ENCODE peak calls at places on chromosomes 6 and 20, in five cellular contexts. One of them, this sample, is unnamed.

GRCh38 chr6:166955121-166955864 is 1.1 kb downstream of the RNASET2 start:
- DNase-seq in NCI-H1694 treated with DMSO at 0.1 percent for 48 hours: no peak
- DNase-seq in hippocampal formation: no peak
- DNase-seq in central memory CD4-positive, alpha-beta T cell: no peak
- DNase-seq in colonic mucosa: peak; percentile 54
- DNase-seq in this sample: no peak

GRCh38 chr6:136846046-136846445 is 23.7 kb downstream of the PEX7 start:
- DNase-seq in NCI-H1694 treated with DMSO at 0.1 percent for 48 hours: peak; percentile 28
- DNase-seq in hippocampal formation: no peak
- DNase-seq in colonic mucosa: peak; percentile 65
- DNase-seq in central memory CD4-positive, alpha-beta T cell: peak; percentile 13
- DNase-seq in this sample: peak; percentile 2

GRCh38 chr6:85360794-85361642 is 88.9 kb upstream of the NT5E start:
- DNase-seq in NCI-H1694 treated with DMSO at 0.1 percent for 48 hours: no peak
- DNase-seq in colonic mucosa: no peak
- DNase-seq in hippocampal formation: no peak
- DNase-seq in central memory CD4-positive, alpha-beta T cell: no peak
- DNase-seq in this sample: no peak

GRCh38 chr6:150229775-150230561 is 87.1 kb downstream of the PPP1R14C start:
- DNase-seq in central memory CD4-positive, alpha-beta T cell: no peak
- DNase-seq in colonic mucosa: no peak
- DNase-seq in NCI-H1694 treated with DMSO at 0.1 percent for 48 hours: no peak
- DNase-seq in hippocampal formation: no peak
- DNase-seq in this sample: peak; percentile 65

GRCh38 chr6:2028457-2029038 is 216.9 kb downstream of the GMDS start:
- DNase-seq in NCI-H1694 treated with DMSO at 0.1 percent for 48 hours: no peak
- DNase-seq in colonic mucosa: no peak
- DNase-seq in hippocampal formation: no peak
- DNase-seq in central memory CD4-positive, alpha-beta T cell: no peak
- DNase-seq in this sample: no peak

GRCh38 chr20:34651200-34651599 is 25.7 kb downstream of the PIGU start:
- DNase-seq in hippocampal formation: no peak
- DNase-seq in central memory CD4-positive, alpha-beta T cell: no peak
- DNase-seq in colonic mucosa: no peak
- DNase-seq in NCI-H1694 treated with DMSO at 0.1 percent for 48 hours: no peak
- DNase-seq in this sample: no peak

GRCh38 chr20:3843490-3843889 is 3.1 kb upstream of the MAVS start:
- DNase-seq in colonic mucosa: no peak
- DNase-seq in central memory CD4-positive, alpha-beta T cell: no peak
- DNase-seq in NCI-H1694 treated with DMSO at 0.1 percent for 48 hours: no peak
- DNase-seq in hippocampal formation: no peak
- DNase-seq in this sample: no peak

GRCh38 chr20:52438326-52438963 is 246.9 kb upstream of the ZFP64 start:
- DNase-seq in hippocampal formation: no peak
- DNase-seq in NCI-H1694 treated with DMSO at 0.1 percent for 48 hours: peak; percentile 3
- DNase-seq in colonic mucosa: no peak
- DNase-seq in central memory CD4-positive, alpha-beta T cell: peak; percentile 29
- DNase-seq in this sample: no peak

GRCh38 chr20:40090236-40090635 is 598.8 kb downstream of the MAFB start:
- DNase-seq in central memory CD4-positive, alpha-beta T cell: no peak
- DNase-seq in NCI-H1694 treated with DMSO at 0.1 percent for 48 hours: no peak
- DNase-seq in hippocampal formation: no peak
- DNase-seq in colonic mucosa: no peak
- DNase-seq in this sample: no peak

GRCh38 chr6:108799356-108799720 is 48.9 kb upstream of the ARMC2 start:
- DNase-seq in central memory CD4-positive, alpha-beta T cell: no peak
- DNase-seq in hippocampal formation: no peak
- DNase-seq in NCI-H1694 treated with DMSO at 0.1 percent for 48 hours: no peak
- DNase-seq in colonic mucosa: no peak
- DNase-seq in this sample: no peak

GRCh38 chr6:158115508-158115907 is 52.6 kb downstream of the SERAC1 start:
- DNase-seq in colonic mucosa: no peak
- DNase-seq in central memory CD4-positive, alpha-beta T cell: no peak
- DNase-seq in hippocampal formation: no peak
- DNase-seq in NCI-H1694 treated with DMSO at 0.1 percent for 48 hours: no peak
- DNase-seq in this sample: no peak

GRCh38 chr6:68967549-68968300 is 332.6 kb downstream of the ADGRB3 start:
- DNase-seq in hippocampal formation: peak; percentile 48
- DNase-seq in colonic mucosa: peak; percentile 67
- DNase-seq in NCI-H1694 treated with DMSO at 0.1 percent for 48 hours: peak; percentile 13
- DNase-seq in central memory CD4-positive, alpha-beta T cell: peak; percentile 28
- DNase-seq in this sample: peak; percentile 17

GRCh38 chr20:60870040-60870439 is 382.0 kb upstream of the CDH4 start:
- DNase-seq in central memory CD4-positive, alpha-beta T cell: no peak
- DNase-seq in NCI-H1694 treated with DMSO at 0.1 percent for 48 hours: no peak
- DNase-seq in colonic mucosa: no peak
- DNase-seq in hippocampal formation: no peak
- DNase-seq in this sample: no peak

GRCh38 chr20:35715611-35716010 is 16.4 kb downstream of the ROMO1 start:
- DNase-seq in NCI-H1694 treated with DMSO at 0.1 percent for 48 hours: no peak
- DNase-seq in central memory CD4-positive, alpha-beta T cell: no peak
- DNase-seq in hippocampal formation: no peak
- DNase-seq in colonic mucosa: no peak
- DNase-seq in this sample: no peak

GRCh38 chr20:10611357-10611756 is 62.4 kb downstream of the JAG1 start:
- DNase-seq in central memory CD4-positive, alpha-beta T cell: no peak
- DNase-seq in hippocampal formation: no peak
- DNase-seq in colonic mucosa: no peak
- DNase-seq in NCI-H1694 treated with DMSO at 0.1 percent for 48 hours: no peak
- DNase-seq in this sample: no peak

GRCh38 chr6:14121936-14122344 is 4.4 kb downstream of the CD83 start:
- DNase-seq in NCI-H1694 treated with DMSO at 0.1 percent for 48 hours: no peak
- DNase-seq in hippocampal formation: no peak
- DNase-seq in colonic mucosa: no peak
- DNase-seq in central memory CD4-positive, alpha-beta T cell: no peak
- DNase-seq in this sample: no peak

GRCh38 chr6:153424719-153425400 is 293.8 kb upstream of the RGS17 start:
- DNase-seq in hippocampal formation: no peak
- DNase-seq in central memory CD4-positive, alpha-beta T cell: no peak
- DNase-seq in NCI-H1694 treated with DMSO at 0.1 percent for 48 hours: no peak
- DNase-seq in colonic mucosa: no peak
- DNase-seq in this sample: no peak

GRCh38 chr6:75202676-75203131 is 3.1 kb downstream of the COL12A1 start:
- DNase-seq in central memory CD4-positive, alpha-beta T cell: no peak
- DNase-seq in NCI-H1694 treated with DMSO at 0.1 percent for 48 hours: no peak
- DNase-seq in hippocampal formation: no peak
- DNase-seq in colonic mucosa: no peak
- DNase-seq in this sample: no peak

GRCh38 chr6:141326426-141326825 is 806.3 kb upstream of the GJE1 start:
- DNase-seq in central memory CD4-positive, alpha-beta T cell: peak; percentile 39
- DNase-seq in NCI-H1694 treated with DMSO at 0.1 percent for 48 hours: no peak
- DNase-seq in colonic mucosa: no peak
- DNase-seq in hippocampal formation: no peak
- DNase-seq in this sample: no peak

GRCh38 chr20:19114410-19114809 is 98.0 kb upstream of the SLC24A3 start:
- DNase-seq in colonic mucosa: no peak
- DNase-seq in hippocampal formation: no peak
- DNase-seq in NCI-H1694 treated with DMSO at 0.1 percent for 48 hours: no peak
- DNase-seq in central memory CD4-positive, alpha-beta T cell: no peak
- DNase-seq in this sample: no peak

GRCh38 chr6:71855406-71855805 is 30.9 kb upstream of the RIMS1 start:
- DNase-seq in central memory CD4-positive, alpha-beta T cell: no peak
- DNase-seq in NCI-H1694 treated with DMSO at 0.1 percent for 48 hours: no peak
- DNase-seq in colonic mucosa: no peak
- DNase-seq in hippocampal formation: no peak
- DNase-seq in this sample: no peak

GRCh38 chr20:11861479-11861878 is 56.2 kb upstream of the BTBD3 start:
- DNase-seq in central memory CD4-positive, alpha-beta T cell: no peak
- DNase-seq in hippocampal formation: no peak
- DNase-seq in NCI-H1694 treated with DMSO at 0.1 percent for 48 hours: no peak
- DNase-seq in colonic mucosa: no peak
- DNase-seq in this sample: no peak

GRCh38 chr6:161434331-161434730 is 160.5 kb upstream of the AGPAT4 start:
- DNase-seq in colonic mucosa: no peak
- DNase-seq in NCI-H1694 treated with DMSO at 0.1 percent for 48 hours: no peak
- DNase-seq in hippocampal formation: peak; percentile 32
- DNase-seq in central memory CD4-positive, alpha-beta T cell: no peak
- DNase-seq in this sample: no peak

GRCh38 chr6:137202078-137202477 is 17.1 kb downstream of the IFNGR1 start:
- DNase-seq in hippocampal formation: peak; percentile 48
- DNase-seq in NCI-H1694 treated with DMSO at 0.1 percent for 48 hours: no peak
- DNase-seq in central memory CD4-positive, alpha-beta T cell: no peak
- DNase-seq in colonic mucosa: no peak
- DNase-seq in this sample: no peak

GRCh38 chr6:90934081-90934480 is 347.2 kb upstream of the MAP3K7 start:
- DNase-seq in hippocampal formation: no peak
- DNase-seq in NCI-H1694 treated with DMSO at 0.1 percent for 48 hours: no peak
- DNase-seq in colonic mucosa: no peak
- DNase-seq in central memory CD4-positive, alpha-beta T cell: no peak
- DNase-seq in this sample: no peak

GRCh38 chr6:67933278-67933677 is 701.8 kb upstream of the ADGRB3 start:
- DNase-seq in colonic mucosa: no peak
- DNase-seq in hippocampal formation: no peak
- DNase-seq in NCI-H1694 treated with DMSO at 0.1 percent for 48 hours: no peak
- DNase-seq in central memory CD4-positive, alpha-beta T cell: no peak
- DNase-seq in this sample: no peak

GRCh38 chr6:163048345-163048744 is 320.6 kb downstream of the PACRG start:
- DNase-seq in central memory CD4-positive, alpha-beta T cell: no peak
- DNase-seq in NCI-H1694 treated with DMSO at 0.1 percent for 48 hours: no peak
- DNase-seq in colonic mucosa: no peak
- DNase-seq in hippocampal formation: no peak
- DNase-seq in this sample: no peak

GRCh38 chr20:49983123-49983847 is 505 bp downstream of the SNAI1 start:
- DNase-seq in colonic mucosa: no peak
- DNase-seq in hippocampal formation: no peak
- DNase-seq in central memory CD4-positive, alpha-beta T cell: no peak
- DNase-seq in NCI-H1694 treated with DMSO at 0.1 percent for 48 hours: no peak
- DNase-seq in this sample: no peak

GRCh38 chr20:1565461-1565860 is 8.0 kb upstream of the SIRPD start:
- DNase-seq in NCI-H1694 treated with DMSO at 0.1 percent for 48 hours: no peak
- DNase-seq in central memory CD4-positive, alpha-beta T cell: no peak
- DNase-seq in hippocampal formation: no peak
- DNase-seq in colonic mucosa: no peak
- DNase-seq in this sample: no peak

GRCh38 chr6:87029711-87030314 is 65.1 kb downstream of the CGA start:
- DNase-seq in hippocampal formation: peak; percentile 5
- DNase-seq in central memory CD4-positive, alpha-beta T cell: no peak
- DNase-seq in NCI-H1694 treated with DMSO at 0.1 percent for 48 hours: peak; percentile 68
- DNase-seq in colonic mucosa: no peak
- DNase-seq in this sample: peak; percentile 37

GRCh38 chr20:38806855-38807655 is 1.6 kb downstream of the PPP1R16B start:
- DNase-seq in central memory CD4-positive, alpha-beta T cell: peak; percentile 50
- DNase-seq in NCI-H1694 treated with DMSO at 0.1 percent for 48 hours: no peak
- DNase-seq in hippocampal formation: peak; percentile 39
- DNase-seq in colonic mucosa: no peak
- DNase-seq in this sample: no peak

GRCh38 chr6:47168176-47168575 is 126.0 kb upstream of the ADGRF1 start:
- DNase-seq in NCI-H1694 treated with DMSO at 0.1 percent for 48 hours: no peak
- DNase-seq in central memory CD4-positive, alpha-beta T cell: no peak
- DNase-seq in colonic mucosa: no peak
- DNase-seq in hippocampal formation: no peak
- DNase-seq in this sample: peak; percentile 40

GRCh38 chr20:50217207-50217949 is 26.7 kb downstream of the CEBPB start:
- DNase-seq in central memory CD4-positive, alpha-beta T cell: no peak
- DNase-seq in NCI-H1694 treated with DMSO at 0.1 percent for 48 hours: no peak
- DNase-seq in colonic mucosa: no peak
- DNase-seq in hippocampal formation: no peak
- DNase-seq in this sample: no peak

GRCh38 chr6:125248136-125248535 is 53.6 kb downstream of the HDDC2 start:
- DNase-seq in NCI-H1694 treated with DMSO at 0.1 percent for 48 hours: no peak
- DNase-seq in colonic mucosa: no peak
- DNase-seq in hippocampal formation: no peak
- DNase-seq in central memory CD4-positive, alpha-beta T cell: no peak
- DNase-seq in this sample: no peak